ENCODE peak calls at places on chromosomes 6 and 20, in nine cellular contexts. C is NCI-H524; Z is SHP77 treated with DMSO at 0.1 percent for 48 hours; O is amygdala; P is activated effector memory CD4-positive, alpha-beta T cell treated with Interleukin-2 at 50 U/mL for 16 hours; Y is activated T-cell treated with anti-CD3 and anti-CD28 coated beads for 1 hour; H is hippocampal formation; F is GM18507; N is foreskin fibroblast. X is an unnamed sample.

GRCh38 chr6:136038531-136038930 is 187.0 kb downstream of the PDE7B start:
- DNase-seq in P (no peak), F (no peak), H (no peak), Z (no peak), N (no peak), O (no peak), C (no peak), Y (no peak), X (no peak)

GRCh38 chr6:83808005-83808404 is 45.2 kb upstream of the RIPPLY2 start:
- DNase-seq in C (no peak), H (no peak), N (no peak), F (no peak), O (no peak), P (no peak), Y (no peak), Z (no peak), X (no peak)

GRCh38 chr20:36465109-36466080 is 75.9 kb upstream of the MYL9 start:
- DNase-seq in Z (no peak), P (peak), H (no peak), N (peak), Y (peak), F (no peak), O (no peak), C (no peak), X (no peak)

GRCh38 chr6:165663736-165664552 is 903 bp upstream of the PDE10A start:
- DNase-seq in C (peak), F (no peak), Z (no peak), H (no peak), O (no peak), P (no peak), Y (no peak), N (peak), X (no peak)

GRCh38 chr6:118324081-118324480 is 224.0 kb upstream of the PLN start:
- DNase-seq in H (no peak), F (no peak), P (no peak), Z (no peak), C (no peak), N (no peak), Y (no peak), O (no peak), X (no peak)

GRCh38 chr6:39224058-39224457 is 5.2 kb downstream of the KCNK5 start:
- DNase-seq in Y (no peak), C (no peak), H (no peak), Z (no peak), P (no peak), N (no peak), F (no peak), O (no peak), X (no peak)

GRCh38 chr20:46894971-46895905 is 595 bp downstream of the EYA2 start:
- DNase-seq in O (no peak), P (no peak), H (no peak), Z (peak), F (no peak), N (peak), Y (no peak), C (peak), X (peak)

GRCh38 chr6:52612336-52613096 is 35.7 kb upstream of the TRAM2 start:
- DNase-seq in Y (no peak), Z (no peak), C (no peak), P (no peak), N (peak), H (no peak), F (no peak), O (no peak), X (no peak)

GRCh38 chr6:123715243-123715863 is 78.6 kb upstream of the TRDN start:
- DNase-seq in N (no peak), H (peak), F (no peak), P (no peak), O (peak), C (peak), Y (no peak), Z (no peak), X (no peak)

GRCh38 chr6:43092635-43093034 is 16.5 kb downstream of the PTK7 start:
- DNase-seq in Z (no peak), C (no peak), F (no peak), H (no peak), P (no peak), Y (no peak), O (no peak), N (no peak), X (no peak)

GRCh38 chr6:166955121-166955864 is 1.1 kb downstream of the RNASET2 start:
- DNase-seq in P (no peak), Y (no peak), N (peak), H (no peak), O (no peak), C (peak), Z (no peak), F (no peak), X (peak)

GRCh38 chr20:39660965-39661364 is 698.8 kb downstream of the DHX35 start:
- DNase-seq in Y (no peak), O (no peak), Z (no peak), P (no peak), F (no peak), H (no peak), C (no peak), N (no peak), X (no peak)

GRCh38 chr20:47985092-47985850 is 200.0 kb upstream of the SULF2 start:
- DNase-seq in H (no peak), O (no peak), Z (no peak), F (no peak), N (no peak), P (no peak), Y (no peak), C (no peak), X (no peak)